ENCODE peak calls at places on chromosomes 11 and 22, in eight cellular contexts. S is HEK293T; P is NCI-H1436; J is foreskin melanocyte; L is NCI-H460; D is stimulated activated naive CD4-positive, alpha-beta T cell treated with Interleukin-2 at 50 U/mL for 16 hours; I is NCI-H187; N is hepatic stellate cell. G is an unnamed sample.

GRCh38 chr11:7575841-7576451 is 62.1 kb downstream of the PPFIBP2 start:
- DNase-seq in S (no peak), P (no peak), J (peak), L (no peak), D (no peak), I (peak), N (no peak), G (no peak)

GRCh38 chr11:117187007-117187406 is 8.5 kb downstream of the SIDT2 start:
- DNase-seq in S (no peak), P (no peak), J (no peak), L (no peak), D (no peak), I (no peak), N (no peak), G (no peak)

GRCh38 chr11:10414659-10415058 is 40.4 kb upstream of the AMPD3 start:
- DNase-seq in S (no peak), P (no peak), J (no peak), L (no peak), D (no peak), I (no peak), N (no peak), G (peak)

GRCh38 chr11:2825886-2826678 is 59.5 kb downstream of the CDKN1C start:
- DNase-seq in S (no peak), P (no peak), J (no peak), L (no peak), D (no peak), I (no peak), N (peak), G (peak)

GRCh38 chr22:25843660-25844275 is 101.8 kb downstream of the MYO18B start:
- DNase-seq in S (no peak), P (no peak), J (no peak), L (no peak), D (no peak), I (no peak), N (no peak), G (no peak)

GRCh38 chr22:49966041-49966715 is 5.6 kb downstream of the PIM3 start:
- DNase-seq in S (no peak), P (no peak), J (no peak), L (no peak), D (no peak), I (no peak), N (no peak), G (no peak)

GRCh38 chr11:79174045-79175008 is 266.5 kb downstream of the TENM4 start:
- DNase-seq in S (no peak), P (no peak), J (no peak), L (no peak), D (no peak), I (no peak), N (no peak), G (no peak)

GRCh38 chr11:106990322-106990721 is 28.0 kb downstream of the GUCY1A2 start:
- DNase-seq in S (no peak), P (no peak), J (no peak), L (no peak), D (no peak), I (no peak), N (no peak), G (no peak)

GRCh38 chr22:41758231-41758630 is 42.2 kb upstream of the CCDC134 start:
- DNase-seq in S (no peak), P (no peak), J (no peak), L (no peak), D (no peak), I (no peak), N (no peak), G (no peak)

GRCh38 chr11:95512682-95513081 is 276.9 kb downstream of the FAM76B start:
- DNase-seq in S (no peak), P (no peak), J (no peak), L (peak), D (no peak), I (no peak), N (peak), G (no peak)

GRCh38 chr11:125376856-125377255 is 119.2 kb downstream of the FEZ1 start:
- DNase-seq in S (no peak), P (no peak), J (no peak), L (no peak), D (no peak), I (no peak), N (peak), G (no peak)

GRCh38 chr22:38317995-38318715 is 922 bp upstream of the CSNK1E start:
- DNase-seq in S (peak), P (no peak), J (peak), L (peak), D (no peak), I (no peak), N (peak), G (no peak)

GRCh38 chr11:134579709-134580634 is 167.9 kb upstream of the B3GAT1 start:
- DNase-seq in S (no peak), P (no peak), J (no peak), L (no peak), D (no peak), I (no peak), N (no peak), G (no peak)

GRCh38 chr11:64268687-64269379 is 15.6 kb downstream of the BAD start:
- DNase-seq in S (no peak), P (no peak), J (peak), L (peak), D (peak), I (no peak), N (peak), G (peak)

GRCh38 chr11:66280428-66280827 is 2.5 kb downstream of the CNIH2 start:
- DNase-seq in S (no peak), P (no peak), J (no peak), L (no peak), D (no peak), I (no peak), N (no peak), G (no peak)

GRCh38 chr11:3120071-3120792 is 44.9 kb downstream of the OSBPL5 start:
- DNase-seq in S (no peak), P (no peak), J (no peak), L (no peak), D (no peak), I (no peak), N (no peak), G (no peak)

GRCh38 chr11:126545057-126545555 is 189.6 kb downstream of the ST3GAL4 start:
- DNase-seq in S (no peak), P (no peak), J (no peak), L (no peak), D (no peak), I (no peak), N (no peak), G (no peak)

GRCh38 chr11:73387594-73388021 is 11.4 kb downstream of the RELT start:
- DNase-seq in S (peak), P (no peak), J (no peak), L (no peak), D (no peak), I (no peak), N (no peak), G (no peak)

GRCh38 chr22:29503811-29504372 is 23.9 kb downstream of the NEFH start:
- DNase-seq in S (no peak), P (no peak), J (peak), L (peak), D (no peak), I (no peak), N (peak), G (peak)

GRCh38 chr11:130775306-130776043 is 140.8 kb downstream of the SNX19 start:
- DNase-seq in S (no peak), P (no peak), J (no peak), L (no peak), D (no peak), I (no peak), N (peak), G (no peak)

GRCh38 chr22:37137903-37138665 is 11.6 kb downstream of the IL2RB start:
- DNase-seq in S (no peak), P (no peak), J (no peak), L (no peak), D (peak), I (no peak), N (no peak), G (no peak)

GRCh38 chr11:128888034-128888985 is 2.8 kb upstream of the KCNJ5 start:
- DNase-seq in S (no peak), P (peak), J (no peak), L (no peak), D (no peak), I (no peak), N (no peak), G (no peak)

GRCh38 chr11:1921576-1922141 is 2.2 kb downstream of the TNNT3 start:
- DNase-seq in S (no peak), P (no peak), J (no peak), L (no peak), D (no peak), I (no peak), N (no peak), G (no peak)

GRCh38 chr11:116379185-116379828 is 393.5 kb downstream of the BUD13 start:
- DNase-seq in S (peak), P (no peak), J (peak), L (peak), D (no peak), I (no peak), N (no peak), G (peak)

GRCh38 chr11:34558673-34559072 is 45.1 kb upstream of the ELF5 start:
- DNase-seq in S (no peak), P (no peak), J (no peak), L (no peak), D (no peak), I (no peak), N (no peak), G (no peak)

GRCh38 chr11:5486421-5486820 is 2.1 kb upstream of the OR52D1 start:
- DNase-seq in S (no peak), P (no peak), J (no peak), L (no peak), D (no peak), I (no peak), N (no peak), G (no peak)

GRCh38 chr11:110711776-110712642 is at the start of gene ARHGAP20:
- DNase-seq in S (peak), P (peak), J (no peak), L (no peak), D (peak), I (no peak), N (peak), G (peak)

GRCh38 chr11:133833899-133834296 is 11.4 kb downstream of the SPATA19 start:
- DNase-seq in S (no peak), P (no peak), J (no peak), L (no peak), D (no peak), I (no peak), N (no peak), G (no peak)

GRCh38 chr11:32448232-32448631 is 12.9 kb upstream of the WT1 start:
- DNase-seq in S (peak), P (no peak), J (no peak), L (peak), D (no peak), I (no peak), N (no peak), G (no peak)

GRCh38 chr22:42270512-42271190 is at the start of gene TCF20:
- DNase-seq in S (peak), P (peak), J (peak), L (peak), D (peak), I (peak), N (peak), G (peak)

GRCh38 chr22:37726240-37726887 is 29.5 kb downstream of the TRIOBP start:
- DNase-seq in S (no peak), P (no peak), J (no peak), L (no peak), D (no peak), I (no peak), N (peak), G (peak)

GRCh38 chr11:123261345-123262106 is 66.5 kb upstream of the CLMP start:
- DNase-seq in S (peak), P (peak), J (peak), L (peak), D (peak), I (peak), N (peak), G (peak)

G was measured in RPMI8226.